ENCODE peak calls at places on chromosomes 11 and 22, in four cellular contexts. M is tibial artery, X is endothelial cell, Y is sigmoid colon. U is an unnamed sample.

GRCh38 chr11:126647735-126648134 is 292.2 kb downstream of the ST3GAL4 start:
- DNase-seq in Y (no peak), M (no peak), X (no peak), U (no peak)

GRCh38 chr11:71563401-71563800 is 2.0 kb upstream of the KRTAP5-10 start:
- DNase-seq in X (peak), Y (no peak), M (no peak), U (no peak)

GRCh38 chr11:78790784-78791183 is 216.1 kb upstream of the NARS2 start:
- DNase-seq in M (no peak), Y (peak), X (no peak), U (no peak)

GRCh38 chr22:49934891-49935557 is 16.6 kb downstream of the CRELD2 start:
- DNase-seq in Y (peak), M (peak), X (peak), U (no peak)

GRCh38 chr11:94740083-94740974 is 27.8 kb upstream of the AMOTL1 start:
- DNase-seq in X (peak), M (peak), Y (peak), U (peak)

GRCh38 chr11:126345283-126345682 is 10.2 kb upstream of the ST3GAL4 start:
- DNase-seq in X (no peak), Y (no peak), M (no peak), U (no peak)

GRCh38 chr22:26681395-26681821 is 24.0 kb downstream of the MIAT start:
- DNase-seq in M (peak), X (peak), Y (no peak), U (no peak)

GRCh38 chr11:3119141-3119821 is 45.8 kb downstream of the OSBPL5 start:
- DNase-seq in X (no peak), M (peak), Y (peak), U (no peak)

GRCh38 chr11:709109-709997 is 3.3 kb downstream of the EPS8L2 start:
- DNase-seq in M (no peak), X (no peak), Y (no peak), U (no peak)

GRCh38 chr22:32707971-32708370 is 93.5 kb upstream of the TIMP3 start:
- DNase-seq in X (no peak), Y (no peak), M (no peak), U (no peak)

GRCh38 chr11:108880510-108880909 is 215.6 kb downstream of the DDX10 start:
- DNase-seq in M (no peak), Y (no peak), X (no peak), U (no peak)

GRCh38 chr11:110986016-110986415 is 259.5 kb upstream of the POU2AF2 start:
- DNase-seq in Y (no peak), M (no peak), X (no peak), U (no peak)

GRCh38 chr11:68661697-68662603 is 22.4 kb upstream of the GAL start:
- DNase-seq in X (no peak), Y (peak), M (peak), U (no peak)

GRCh38 chr11:12786450-12786849 is 112.2 kb downstream of the TEAD1 start:
- DNase-seq in Y (no peak), M (no peak), X (no peak), U (no peak)

GRCh38 chr22:18091916-18092526 is 14.2 kb downstream of the PEX26 start:
- DNase-seq in M (no peak), X (no peak), Y (peak), U (no peak)

GRCh38 chr22:41280065-41280464 is 5.9 kb downstream of the RANGAP1 start:
- DNase-seq in M (no peak), X (no peak), Y (no peak), U (no peak)

GRCh38 chr11:61930936-61931335 is 13.6 kb upstream of the RAB3IL1 start:
- DNase-seq in M (no peak), X (no peak), Y (no peak), U (no peak)

GRCh38 chr11:47342854-47343253 is 9.6 kb downstream of the MYBPC3 start:
- DNase-seq in M (no peak), X (no peak), Y (no peak), U (no peak)

GRCh38 chr22:39453765-39454378 is 2.9 kb upstream of the MGAT3 start:
- DNase-seq in Y (no peak), M (no peak), X (no peak), U (no peak)

DNA sequence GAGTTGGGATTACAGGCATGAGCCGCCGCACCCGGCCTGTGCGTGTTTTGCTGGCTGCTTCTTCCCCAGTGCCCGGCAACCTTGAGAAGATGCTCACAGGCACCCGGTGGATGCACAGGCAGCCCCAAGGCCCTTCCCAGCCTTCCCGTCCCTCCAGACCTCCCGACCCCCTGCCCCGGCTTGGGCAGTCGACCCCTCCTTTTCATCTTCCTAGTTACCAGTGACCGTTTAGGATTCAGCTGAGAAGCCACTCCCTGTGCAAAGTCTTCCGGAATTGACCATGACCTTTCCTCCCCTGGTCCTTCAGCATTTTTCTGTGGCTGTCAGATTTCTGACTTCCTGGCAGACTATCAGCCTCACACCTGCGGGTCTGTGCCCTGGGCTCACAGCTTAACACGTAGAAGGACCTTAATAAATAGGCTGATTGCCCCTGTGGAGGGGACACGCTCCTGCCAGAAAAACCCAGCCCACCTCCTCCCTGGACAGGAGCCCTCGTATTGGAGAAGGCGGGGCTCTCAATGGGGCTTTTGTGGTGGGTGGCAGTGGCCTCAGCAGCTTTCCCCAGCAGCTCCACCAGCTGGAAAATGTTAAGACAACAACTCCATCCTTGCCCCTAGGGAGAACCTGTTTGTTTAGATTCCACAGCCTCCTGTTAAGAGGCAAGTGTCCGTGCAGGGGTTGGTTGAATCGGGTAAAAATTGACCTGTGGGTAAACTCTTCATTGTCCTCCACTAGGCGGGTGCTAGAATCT is 10.4 kb upstream of the ANO1 start:
- DNase-seq in Y (peak), X (peak), M (no peak), U (peak)
- TF ChIP-seq CTCF in Y (no peak), X (no peak), M (no peak), U (no peak)

DNA sequence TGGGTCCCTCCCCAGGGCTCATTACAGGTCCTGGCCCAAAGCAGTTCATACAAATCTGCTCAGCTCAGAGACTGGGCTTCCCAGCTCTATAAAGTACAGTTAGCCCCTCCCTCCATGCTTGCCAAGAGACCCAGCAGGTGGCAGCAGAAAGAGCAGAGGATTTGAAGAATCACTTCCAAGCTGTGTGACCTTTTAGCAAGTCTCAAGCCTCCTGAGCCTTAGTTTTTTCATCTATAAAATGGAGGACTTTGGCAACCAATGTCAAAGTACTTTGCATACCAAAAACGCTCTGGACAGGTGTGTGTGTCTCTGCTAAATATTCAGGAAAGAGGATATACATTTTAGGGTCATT is 26.6 kb downstream of the RELT start:
- DNase-seq in X (no peak), M (no peak), Y (no peak), U (no peak)
- TF ChIP-seq CTCF in X (no peak), M (no peak), Y (no peak), U (no peak)

GRCh38 chr11:27600656-27601055 is 94.1 kb upstream of the LIN7C start:
- DNase-seq in Y (no peak), X (no peak), M (no peak), U (no peak)

GRCh38 chr11:27610287-27610686 is 90.0 kb downstream of the BDNF start:
- DNase-seq in Y (no peak), X (no peak), M (no peak), U (no peak)

GRCh38 chr11:27603376-27603775 is 96.8 kb upstream of the LIN7C start:
- DNase-seq in Y (no peak), X (no peak), M (no peak), U (no peak)

GRCh38 chr11:27604416-27604815 is 95.8 kb downstream of the BDNF start:
- DNase-seq in X (no peak), Y (no peak), M (no peak), U (no peak)

DNA sequence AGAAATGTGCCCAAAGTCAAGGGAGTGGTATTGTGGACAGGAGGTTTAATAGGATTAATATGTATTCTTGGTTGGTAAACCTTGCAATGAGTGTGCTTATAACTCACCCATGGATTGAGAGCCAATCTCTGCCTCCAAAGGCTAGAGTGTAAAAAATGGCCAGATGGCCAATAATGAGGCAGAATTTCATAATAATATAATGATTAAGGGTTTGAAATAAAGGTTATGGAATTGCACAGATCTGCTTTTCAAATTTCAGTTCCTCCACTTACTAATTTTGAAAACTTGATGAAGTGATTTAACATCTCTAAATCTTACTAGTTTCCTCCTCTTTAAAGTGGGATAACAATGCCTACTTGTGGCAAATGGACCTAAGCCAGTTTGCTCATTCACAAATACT is 94.8 kb downstream of the BDNF start:
- DNase-seq in X (no peak), Y (no peak), M (no peak), U (no peak)
- TF ChIP-seq CTCF in X (no peak), Y (no peak), M (no peak), U (no peak)

GRCh38 chr11:34206598-34207300 is 101.3 kb downstream of the NAT10 start:
- DNase-seq in M (no peak), X (no peak), Y (no peak), U (no peak)

GRCh38 chr11:34207487-34207886 is 102.1 kb downstream of the NAT10 start:
- DNase-seq in X (no peak), Y (no peak), M (no peak), U (no peak)

GRCh38 chr11:34213366-34213765 is 107.9 kb downstream of the NAT10 start:
- DNase-seq in M (no peak), Y (no peak), X (no peak), U (no peak)

GRCh38 chr11:34208266-34209135 is 103.1 kb downstream of the NAT10 start:
- DNase-seq in X (no peak), Y (no peak), M (no peak), U (no peak)

DNA sequence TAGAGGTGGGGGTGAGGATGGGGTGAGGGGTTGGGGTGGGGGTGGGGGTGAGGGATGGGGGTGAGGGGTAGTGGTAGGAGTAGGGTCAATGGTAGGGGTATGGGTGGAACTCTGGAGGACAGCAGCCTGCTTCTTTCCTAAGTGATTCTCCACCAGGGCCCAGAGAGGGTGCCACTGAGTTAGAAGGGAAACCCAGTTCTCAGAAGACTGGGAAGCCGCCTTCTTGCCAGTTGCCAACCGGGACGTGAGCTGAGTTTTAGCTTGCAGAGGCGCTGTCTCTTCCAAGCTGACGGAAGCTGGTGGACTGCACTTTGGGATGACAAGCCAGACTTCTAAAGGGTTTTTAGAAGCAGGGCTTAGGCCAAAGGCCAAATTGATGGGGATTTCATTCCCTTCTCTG is 104.4 kb downstream of the NAT10 start:
- DNase-seq in M (no peak), Y (no peak), X (no peak), U (no peak)
- TF ChIP-seq CTCF in M (no peak), Y (no peak), X (no peak), U (no peak)

GRCh38 chr11:124760806-124761205 is 1.3 kb downstream of the ESAM start:
- DNase-seq in Y (no peak), M (no peak), X (no peak), U (no peak)

GRCh38 chr11:124762077-124762623 is at the start of gene ESAM:
- DNase-seq in M (peak), X (peak), Y (no peak), U (no peak)

GRCh38 chr11:124761301-124762021 is 629 bp downstream of the ESAM start:
- DNase-seq in Y (no peak), M (no peak), X (peak), U (no peak)

GRCh38 chr11:124763156-124763947 is 1.3 kb upstream of the ESAM start:
- DNase-seq in X (peak), M (peak), Y (peak), U (peak)

DNA sequence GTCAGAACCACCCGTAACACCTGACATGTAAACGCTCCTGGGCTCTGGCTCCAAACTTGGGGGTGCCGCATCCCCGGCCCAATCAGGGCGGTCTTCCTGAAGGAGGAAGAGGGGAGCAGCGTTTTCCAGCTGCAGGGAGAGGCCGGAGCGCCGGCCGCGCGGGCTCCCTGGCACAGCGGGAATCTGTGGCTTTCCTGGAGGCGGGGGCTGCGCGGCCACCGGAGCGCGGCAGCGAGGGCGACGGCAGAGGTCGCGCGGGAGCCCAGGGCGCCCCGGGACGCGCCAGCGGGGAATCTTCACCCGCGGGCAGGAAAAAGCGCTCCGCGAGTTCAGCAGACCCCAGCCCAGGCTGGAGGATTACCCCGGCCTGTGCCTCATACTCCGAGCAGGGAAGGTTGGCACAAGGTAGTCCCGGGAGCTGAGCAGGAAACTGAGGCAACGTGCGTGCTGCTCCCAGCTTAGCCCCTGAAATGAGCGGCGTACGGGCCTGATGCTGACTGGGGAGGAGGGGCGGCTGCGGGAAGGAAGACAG is 600 bp upstream of the ESAM start:
- DNase-seq in X (peak), Y (no peak), M (peak), U (no peak)
- TF ChIP-seq CTCF in X (no peak), Y (no peak), M (no peak), U (no peak)

GRCh38 chr11:80505771-80506170 is 1064.9 kb upstream of the TENM4 start:
- DNase-seq in X (no peak), Y (no peak), M (no peak), U (no peak)

GRCh38 chr11:80503990-80504389 is 1063.2 kb upstream of the TENM4 start:
- DNase-seq in Y (no peak), X (no peak), M (no peak), U (no peak)

GRCh38 chr11:80502511-80502910 is 1061.7 kb upstream of the TENM4 start:
- DNase-seq in Y (no peak), M (no peak), X (no peak), U (no peak)
- TF ChIP-seq CTCF in Y (no peak), M (no peak), X (no peak), U (no peak)

DNA sequence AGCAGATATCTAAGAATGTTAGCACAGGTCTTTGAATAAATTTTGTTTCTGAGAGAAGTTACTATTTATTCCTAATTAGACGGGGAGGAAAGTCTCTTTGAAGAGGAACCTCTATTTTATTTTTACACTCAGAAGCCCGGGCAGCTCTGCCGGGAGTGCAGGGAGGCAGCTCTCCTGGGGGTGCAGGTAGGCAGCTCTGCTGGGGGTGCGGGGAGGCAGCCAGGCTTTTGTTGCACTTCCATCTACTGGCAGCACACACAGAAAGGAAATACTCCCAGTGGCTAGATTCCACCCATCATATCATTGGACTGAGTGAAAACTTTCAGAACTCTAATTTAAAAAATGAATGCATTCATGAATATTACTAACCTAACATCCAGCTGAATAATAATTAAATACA is 24.6 kb downstream of the OR10A6 start:
- DNase-seq in X (no peak), Y (no peak), M (no peak), U (no peak)
- TF ChIP-seq CTCF in X (no peak), Y (no peak), M (no peak), U (no peak)

U was measured in coronary artery.